ENCODE peak calls at places on chromosomes 11 and 22, in nine cellular contexts. S is cardiac muscle cell, P is Caco-2, W is tibial artery, B is colonic mucosa, I is tibial nerve, L is breast epithelium, Y is lower lobe of right lung, H is HepG2. V is an unnamed sample.
A peak's percentile ranks its signal among the peaks of the same experiment; 100 is the strongest.

GRCh38 chr11:24767411-24767810 is 270.6 kb downstream of the LUZP2 start:
- DNase-seq in S (no peak), P (no peak), W (no peak), B (no peak), I (no peak), L (no peak), Y (no peak), H (no peak), V (no peak)

GRCh38 chr11:6404341-6405038 is 14.2 kb downstream of the SMPD1 start:
- DNase-seq in S (no peak), P (no peak), W (no peak), B (no peak), I (no peak), L (no peak), Y (peak; percentile 30), H (no peak), V (peak; percentile 71)

GRCh38 chr11:127651175-127651887 is 650.8 kb upstream of the KIRREL3 start:
- DNase-seq in S (no peak), P (no peak), W (no peak), B (no peak), I (no peak), L (no peak), Y (no peak), H (no peak), V (no peak)

GRCh38 chr11:72039108-72039850 is 40.6 kb downstream of the IL18BP start:
- DNase-seq in S (peak; percentile 27), P (peak; percentile 72), W (no peak), B (peak; percentile 90), I (no peak), L (no peak), Y (peak; percentile 80), H (no peak), V (no peak)

GRCh38 chr11:77669848-77670511 is 32.4 kb upstream of the CLNS1A start:
- DNase-seq in S (peak; percentile 18), P (no peak), W (no peak), B (no peak), I (no peak), L (no peak), Y (no peak), H (peak; percentile 76), V (no peak)

GRCh38 chr11:26234451-26234850 is 97.5 kb upstream of the ANO3 start:
- DNase-seq in S (no peak), P (no peak), W (no peak), B (no peak), I (no peak), L (no peak), Y (no peak), H (no peak), V (no peak)

GRCh38 chr11:18312663-18313420 is 9.1 kb downstream of the HPS5 start:
- DNase-seq in S (peak; percentile 65), P (peak; percentile 62), W (no peak), B (no peak), I (no peak), L (no peak), Y (no peak), H (no peak), V (no peak)

GRCh38 chr22:19115628-19116027 is 6.6 kb downstream of the DGCR2 start:
- DNase-seq in S (no peak), P (no peak), W (no peak), B (no peak), I (no peak), L (no peak), Y (no peak), H (no peak), V (no peak)

GRCh38 chr22:38867124-38867455 is 4.9 kb downstream of the CBX6 start:
- DNase-seq in S (no peak), P (no peak), W (no peak), B (no peak), I (no peak), L (no peak), Y (no peak), H (no peak), V (no peak)

GRCh38 chr11:122207921-122208764 is 92.1 kb upstream of the BLID start:
- DNase-seq in S (peak; percentile 32), P (no peak), W (no peak), B (no peak), I (no peak), L (no peak), Y (no peak), H (no peak), V (no peak)

GRCh38 chr11:20964985-20965384 is 295.6 kb downstream of the NELL1 start:
- DNase-seq in S (no peak), P (no peak), W (no peak), B (no peak), I (no peak), L (no peak), Y (no peak), H (no peak), V (no peak)

GRCh38 chr22:49929553-49929979 is 11.1 kb downstream of the CRELD2 start:
- DNase-seq in S (peak; percentile 53), P (no peak), W (no peak), B (peak; percentile 63), I (no peak), L (no peak), Y (peak; percentile 80), H (no peak), V (peak; percentile 74)

GRCh38 chr22:48105254-48105653 is 1342.8 kb downstream of the TBC1D22A start:
- DNase-seq in S (no peak), P (no peak), W (no peak), B (peak; percentile 6), I (no peak), L (no peak), Y (no peak), H (no peak), V (no peak)

GRCh38 chr11:76577199-76577920 is 93.2 kb downstream of the LRRC32 start:
- DNase-seq in S (peak; percentile 89), P (peak; percentile 89), W (no peak), B (peak; percentile 56), I (no peak), L (no peak), Y (no peak), H (no peak), V (no peak)

GRCh38 chr11:110903830-110904229 is 191.6 kb upstream of the ARHGAP20 start:
- DNase-seq in S (peak; percentile 24), P (no peak), W (no peak), B (no peak), I (no peak), L (no peak), Y (no peak), H (no peak), V (no peak)

GRCh38 chr11:64086263-64086938 is 50.7 kb downstream of the FLRT1 start:
- DNase-seq in S (peak; percentile 31), P (no peak), W (no peak), B (peak; percentile 57), I (peak; percentile 20), L (no peak), Y (no peak), H (no peak), V (no peak)

GRCh38 chr11:127844843-127845242 is 742.5 kb downstream of the ETS1 start:
- DNase-seq in S (no peak), P (no peak), W (no peak), B (no peak), I (no peak), L (no peak), Y (no peak), H (no peak), V (no peak)

GRCh38 chr11:108125126-108125525 is 3.8 kb downstream of the ACAT1 start:
- DNase-seq in S (no peak), P (no peak), W (no peak), B (no peak), I (no peak), L (no peak), Y (no peak), H (no peak), V (no peak)

GRCh38 chr11:3166268-3167142 is 1.4 kb upstream of the OSBPL5 start:
- DNase-seq in S (no peak), P (no peak), W (no peak), B (peak; percentile 64), I (peak; percentile 8), L (no peak), Y (no peak), H (no peak), V (no peak)
- H3K4me1 ChIP-seq in S (peaks cover 31% of the 10 kb centered on the region), P (no peaks in the 10 kb centered on the region), W (peaks cover under 1% of the 10 kb centered on the region), B (peaks cover 9% of the 10 kb centered on the region), I (peaks cover 43% of the 10 kb centered on the region), L (peaks cover 15% of the 10 kb centered on the region), Y (peaks cover 40% of the 10 kb centered on the region), H (no peaks in the 10 kb centered on the region), V (peaks cover 26% of the 10 kb centered on the region)

GRCh38 chr11:70882716-70883085 is 369.7 kb downstream of the SHANK2 start:
- DNase-seq in S (no peak), P (no peak), W (no peak), B (no peak), I (no peak), L (no peak), Y (no peak), H (no peak), V (no peak)
- H3K9me3 ChIP-seq in S (no peaks in the 10 kb centered on the region), P (no peaks in the 10 kb centered on the region), W (no peaks in the 10 kb centered on the region), B (no peaks in the 10 kb centered on the region), I (no peaks in the 10 kb centered on the region), L (no peaks in the 10 kb centered on the region), Y (no peaks in the 10 kb centered on the region), H (no peaks in the 10 kb centered on the region), V (no peaks in the 10 kb centered on the region)

DNA sequence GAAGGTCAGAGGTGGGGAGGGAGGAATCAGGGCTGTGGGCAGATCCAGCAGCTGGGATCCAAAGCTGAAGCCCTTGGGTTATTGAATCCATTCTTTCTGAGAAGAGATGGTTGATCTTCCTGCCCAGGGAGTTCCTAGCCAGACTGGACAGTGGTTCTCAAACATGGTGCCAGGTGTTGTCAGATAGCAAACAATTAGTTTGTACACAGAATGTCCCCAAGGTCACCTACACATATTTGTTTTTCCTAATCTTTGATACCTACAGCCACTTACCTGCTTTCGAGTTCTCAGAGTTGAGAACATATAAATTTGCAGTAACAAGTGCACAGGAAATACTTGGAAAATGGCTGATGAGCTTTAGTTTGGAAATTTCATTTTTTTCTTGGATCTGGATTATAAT is 54.5 kb downstream of the BMAL1 start:
- DNase-seq in S (no peak), P (no peak), W (no peak), B (no peak), I (no peak), L (no peak), Y (no peak), H (no peak), V (no peak)
- H3K4me1 ChIP-seq in S (peaks cover 13% of the 10 kb centered on the region), P (peaks cover 25% of the 10 kb centered on the region), W (no peaks in the 10 kb centered on the region), B (peaks cover 7% of the 10 kb centered on the region), I (peaks cover 54% of the 10 kb centered on the region), L (no peaks in the 10 kb centered on the region), Y (peaks cover 67% of the 10 kb centered on the region), H (peaks cover 27% of the 10 kb centered on the region), V (peaks cover 21% of the 10 kb centered on the region)

GRCh38 chr11:97614571-97614970 is 1224.8 kb downstream of the JRKL start:
- DNase-seq in S (peak; percentile 88), P (no peak), W (no peak), B (no peak), I (no peak), L (no peak), Y (no peak), H (no peak), V (no peak)

GRCh38 chr11:97617031-97617430 is 1227.2 kb downstream of the JRKL start:
- DNase-seq in S (no peak), P (no peak), W (no peak), B (no peak), I (no peak), L (no peak), Y (no peak), H (no peak), V (no peak)

GRCh38 chr11:97611345-97611744 is 1221.5 kb downstream of the JRKL start:
- DNase-seq in S (no peak), P (no peak), W (no peak), B (no peak), I (no peak), L (no peak), Y (no peak), H (no peak), V (no peak)

GRCh38 chr11:97620012-97620411 is 1230.2 kb downstream of the JRKL start:
- DNase-seq in S (no peak), P (no peak), W (no peak), B (no peak), I (no peak), L (no peak), Y (no peak), H (no peak), V (no peak)

GRCh38 chr11:97615541-97615940 is 1225.7 kb downstream of the JRKL start:
- DNase-seq in S (peak; percentile 57), P (no peak), W (no peak), B (no peak), I (no peak), L (no peak), Y (no peak), H (no peak), V (no peak)
- H3K9me3 ChIP-seq in S (no peaks in the 10 kb centered on the region), P (peaks cover 15% of the 10 kb centered on the region), W (peaks cover 8% of the 10 kb centered on the region), B (no peaks in the 10 kb centered on the region), I (peaks cover 8% of the 10 kb centered on the region), L (peaks cover 24% of the 10 kb centered on the region), Y (peaks cover 8% of the 10 kb centered on the region), H (peaks cover 29% of the 10 kb centered on the region), V (no peaks in the 10 kb centered on the region)